ENCODE peak calls at places on chromosomes 12 and 14, in ten cellular contexts. U is heart left ventricle; L is neuronal stem cell; D is suprapubic skin; Q is adipocyte; R is tibial nerve; I is CD8-positive, alpha-beta memory T cell; X is psoas muscle; F is IMR-90; K is K562. C is an unnamed sample.

GRCh38 chr14:54652188-54652889 is 85.4 kb downstream of the SAMD4A start:
- DNase-seq in Q (peak; percentile 98), D (peak; percentile 90), F (peak; percentile 100), U (peak; percentile 90), K (no peak), X (peak; percentile 89), I (no peak), L (peak; percentile 53), R (peak; percentile 80), C (peak; percentile 86)

GRCh38 chr12:50117057-50117622 is 5.1 kb downstream of the COX14 start:
- DNase-seq in L (no peak), D (no peak), U (peak; percentile 50), K (no peak), I (no peak), R (no peak), Q (no peak), F (no peak), X (no peak), C (no peak)

GRCh38 chr14:99538275-99538674 is 57.1 kb downstream of the CCNK start:
- DNase-seq in F (peak; percentile 25), D (no peak), L (no peak), R (no peak), X (no peak), I (no peak), U (no peak), Q (no peak), K (no peak), C (no peak)

GRCh38 chr14:91866061-91866460 is 1.3 kb downstream of the TC2N start:
- DNase-seq in X (no peak), F (no peak), U (no peak), L (no peak), K (no peak), R (no peak), I (no peak), D (no peak), Q (no peak), C (no peak)

GRCh38 chr12:29350080-29350479 is 30.9 kb downstream of the ERGIC2 start:
- DNase-seq in F (peak; percentile 36), I (no peak), R (no peak), U (no peak), X (no peak), D (no peak), K (no peak), L (no peak), Q (peak; percentile 67), C (no peak)

GRCh38 chr14:100979780-100980179 is 76.3 kb upstream of the RTL1 start:
- DNase-seq in L (no peak), F (peak; percentile 93), X (no peak), Q (peak; percentile 54), R (no peak), D (no peak), I (no peak), U (no peak), K (no peak), C (no peak)

GRCh38 chr14:92586001-92586947 is 72.7 kb downstream of the RIN3 start:
- DNase-seq in K (no peak), X (no peak), D (no peak), I (no peak), L (no peak), R (no peak), Q (peak; percentile 86), U (no peak), F (peak; percentile 99), C (peak; percentile 42)

GRCh38 chr14:50249118-50249775 is 17.9 kb upstream of the SOS2 start:
- DNase-seq in X (no peak), K (no peak), I (no peak), U (no peak), R (no peak), L (no peak), Q (no peak), F (peak; percentile 8), D (no peak), C (no peak)

GRCh38 chr12:39372929-39373328 is 70.0 kb downstream of the KIF21A start:
- DNase-seq in R (no peak), X (no peak), Q (no peak), D (no peak), L (no peak), F (no peak), U (no peak), K (no peak), I (no peak), C (no peak)

GRCh38 chr12:116962783-116963356 is 52.1 kb downstream of the FBXW8 start:
- DNase-seq in I (no peak), U (no peak), K (no peak), D (no peak), X (no peak), L (no peak), F (no peak), Q (no peak), R (no peak), C (no peak)

GRCh38 chr12:66262737-66263136 is 39.6 kb upstream of the HELB start:
- DNase-seq in U (no peak), F (no peak), I (no peak), Q (no peak), L (no peak), K (no peak), X (no peak), R (no peak), D (no peak), C (no peak)

GRCh38 chr12:990649-991349 is at the start of gene ERC1:
- DNase-seq in F (peak; percentile 87), L (peak; percentile 85), U (peak; percentile 93), I (peak; percentile 76), X (peak; percentile 94), R (peak; percentile 80), Q (peak; percentile 96), K (peak; percentile 92), D (peak; percentile 93), C (peak; percentile 89)

GRCh38 chr14:99047436-99048110 is 224.4 kb downstream of the BCL11B start:
- DNase-seq in R (no peak), K (no peak), L (peak; percentile 84), I (no peak), D (peak; percentile 41), X (no peak), U (no peak), F (no peak), Q (no peak), C (no peak)

GRCh38 chr12:58433969-58434368 is 486.3 kb downstream of the LRIG3 start:
- DNase-seq in D (no peak), R (no peak), F (peak; percentile 63), U (no peak), Q (no peak), I (no peak), X (no peak), L (no peak), K (no peak), C (no peak)

GRCh38 chr12:11719678-11720099 is 70.2 kb downstream of the ETV6 start:
- DNase-seq in F (peak; percentile 98), L (no peak), R (no peak), K (no peak), Q (peak; percentile 87), I (no peak), U (peak; percentile 65), X (peak; percentile 60), D (no peak), C (no peak)

GRCh38 chr12:110798461-110798860 is 48.3 kb upstream of the CCDC63 start:
- DNase-seq in R (no peak), L (no peak), U (no peak), X (no peak), D (no peak), F (no peak), I (no peak), K (no peak), Q (no peak), C (no peak)

DNA sequence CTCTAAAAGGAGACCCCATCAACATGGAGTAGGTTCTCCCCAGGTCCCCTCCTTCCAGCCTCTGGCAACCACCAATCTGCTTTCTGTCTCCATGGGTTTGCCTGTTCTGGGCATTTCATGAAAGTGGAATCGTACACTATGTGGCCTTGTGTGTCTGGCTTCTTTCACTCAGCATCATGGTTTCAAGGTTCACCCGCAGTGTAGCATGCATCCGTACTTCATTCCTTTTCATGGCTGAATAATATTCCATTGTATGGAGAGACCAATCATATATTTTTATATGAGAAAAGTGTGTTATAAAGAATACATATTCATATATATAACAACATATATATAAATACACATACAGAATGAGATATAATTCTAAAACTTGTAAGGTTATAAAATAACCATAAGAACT is 19.8 kb downstream of the NCOR2 start:
- DNase-seq in D (no peak), F (no peak), U (no peak), R (no peak), I (no peak), K (no peak), L (no peak), X (no peak), Q (no peak), C (no peak)
- H3K4me1 ChIP-seq in D (peaks cover 87% of the 10 kb centered on the region), F (peaks cover 33% of the 10 kb centered on the region), U (peaks cover 45% of the 10 kb centered on the region), R (peaks cover 98% of the 10 kb centered on the region), I (peaks cover 47% of the 10 kb centered on the region), K (peaks cover 48% of the 10 kb centered on the region), L (peaks cover 41% of the 10 kb centered on the region), X (peaks cover 85% of the 10 kb centered on the region), Q (peaks cover 68% of the 10 kb centered on the region), C (peaks cover 54% of the 10 kb centered on the region)

GRCh38 chr12:52795694-52796428 is at the start of gene KRT3:
- DNase-seq in Q (no peak), I (no peak), F (no peak), U (no peak), X (no peak), K (no peak), D (no peak), L (no peak), R (no peak), C (no peak)
- H3K4me1 ChIP-seq in Q (no peaks in the 10 kb centered on the region), I (no peaks in the 10 kb centered on the region), F (no peaks in the 10 kb centered on the region), U (no peaks in the 10 kb centered on the region), X (no peaks in the 10 kb centered on the region), K (peaks cover 37% of the 10 kb centered on the region), D (no peaks in the 10 kb centered on the region), L (no peaks in the 10 kb centered on the region), R (no peaks in the 10 kb centered on the region), C (no peaks in the 10 kb centered on the region)

GRCh38 chr12:128267651-128268347 is 829 bp downstream of the TMEM132C start:
- DNase-seq in R (no peak), D (no peak), U (no peak), Q (no peak), X (no peak), I (no peak), L (no peak), K (no peak), F (no peak), C (no peak)
- H3K4me1 ChIP-seq in R (peaks cover 27% of the 10 kb centered on the region), D (peaks cover 30% of the 10 kb centered on the region), U (no peaks in the 10 kb centered on the region), Q (no peaks in the 10 kb centered on the region), X (no peaks in the 10 kb centered on the region), I (no peaks in the 10 kb centered on the region), L (peaks cover 15% of the 10 kb centered on the region), K (no peaks in the 10 kb centered on the region), F (no peaks in the 10 kb centered on the region), C (no peaks in the 10 kb centered on the region)

DNA sequence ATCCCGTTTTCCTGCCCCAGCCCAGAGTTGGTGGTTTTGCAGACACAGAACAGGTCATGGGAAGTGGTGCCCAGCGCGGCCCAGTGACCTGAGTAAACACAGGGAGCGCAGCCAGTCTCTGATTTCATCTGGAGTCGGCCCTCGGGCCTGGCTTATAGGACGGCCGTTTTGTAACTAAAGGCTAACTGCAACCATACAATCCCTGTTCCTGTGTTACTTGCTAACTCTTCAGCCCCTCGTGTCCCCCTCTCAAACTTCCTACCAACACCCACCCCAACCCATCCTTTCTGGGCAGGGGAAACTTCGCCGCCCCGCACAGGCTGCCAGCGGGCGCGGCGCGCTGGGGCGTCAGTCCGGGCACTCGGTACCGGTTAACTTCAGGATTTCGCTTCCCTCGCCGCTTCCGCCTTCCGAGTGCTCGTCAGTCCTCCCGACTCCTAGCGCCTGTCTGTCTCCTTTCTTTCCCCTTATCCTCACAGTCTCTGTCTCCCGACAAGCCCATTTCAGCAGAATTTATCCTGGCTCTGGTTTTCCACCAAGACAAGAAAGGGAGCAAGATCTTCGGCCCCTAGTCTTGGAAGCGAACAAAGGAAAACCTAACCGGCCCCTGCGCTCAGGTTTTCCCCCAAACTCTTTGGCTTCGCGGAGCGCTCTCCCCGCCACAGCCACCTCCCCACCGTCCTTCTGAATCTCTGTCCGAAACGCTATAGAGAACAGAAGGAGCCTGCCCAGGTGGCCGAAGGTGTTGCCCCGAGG is 2.0 kb downstream of the SIX1 start:
- DNase-seq in L (peak; percentile 54), Q (peak; percentile 77), K (no peak), X (peak; percentile 87), F (peak; percentile 69), U (no peak), D (no peak), R (no peak), I (no peak), C (no peak)
- H3K4me1 ChIP-seq in L (peaks cover 17% of the 10 kb centered on the region), Q (peaks cover 44% of the 10 kb centered on the region), K (no peaks in the 10 kb centered on the region), X (peaks cover 13% of the 10 kb centered on the region), F (peaks cover 7% of the 10 kb centered on the region), U (peaks cover 16% of the 10 kb centered on the region), D (peaks cover 60% of the 10 kb centered on the region), R (peaks cover 69% of the 10 kb centered on the region), I (peaks cover 23% of the 10 kb centered on the region), C (peaks cover 9% of the 10 kb centered on the region)

C was measured in ovary.